ENCODE peak calls at places on chromosomes 2 and 18, in four cellular contexts. Z is stimulated activated CD8-positive, alpha-beta memory T cell treated with anti-CD3 and anti-CD28 coated beads, Interleukin-4, amount 100 ng/mL, for 48 hours; B is uterus; U is T-helper 2 cell. W is an unnamed sample.

GRCh38 chr2:109210431-109211200 is 81.6 kb downstream of the SH3RF3 start:
- DNase-seq in Z (no peak), B (no peak), U (no peak), W (peak)

GRCh38 chr2:159209341-159210306 is 76.9 kb downstream of the WDSUB1 start:
- DNase-seq in B (no peak), Z (peak), U (no peak), W (no peak)

GRCh38 chr2:160194351-160194750 is 5.7 kb downstream of the ITGB6 start:
- DNase-seq in U (no peak), Z (no peak), B (no peak), W (no peak)

GRCh38 chr2:1697601-1698000 is 46.7 kb downstream of the PXDN start:
- DNase-seq in Z (no peak), U (no peak), B (no peak), W (no peak)

GRCh38 chr2:238381341-238382130 is 45.2 kb upstream of the ASB1 start:
- DNase-seq in U (no peak), B (no peak), Z (no peak), W (no peak)

GRCh38 chr2:238950551-238950950 is 102.7 kb downstream of the TWIST2 start:
- DNase-seq in B (peak), U (no peak), Z (no peak), W (no peak)

GRCh38 chr18:76490701-76491171 is 4.3 kb downstream of the ZNF516 start:
- DNase-seq in B (peak), Z (peak), U (peak), W (no peak)

GRCh38 chr2:3864943-3865664 is 161.7 kb downstream of the DCDC2C start:
- DNase-seq in B (no peak), U (no peak), Z (no peak), W (no peak)

GRCh38 chr2:32418777-32419176 is 62.0 kb downstream of the BIRC6 start:
- DNase-seq in U (no peak), Z (no peak), B (no peak), W (peak)

GRCh38 chr2:34670482-34670881 is 1071.4 kb upstream of the FAM98A start:
- DNase-seq in U (no peak), Z (no peak), B (no peak), W (no peak)

GRCh38 chr18:8431036-8431435 is 178.2 kb upstream of the RAB12 start:
- DNase-seq in Z (no peak), B (no peak), U (no peak), W (no peak)

GRCh38 chr2:111665011-111665410 is 219.0 kb downstream of the ANAPC1 start:
- DNase-seq in Z (no peak), U (no peak), B (no peak), W (no peak)

GRCh38 chr2:202149155-202149762 is 76.2 kb downstream of the KIAA2012 start:
- DNase-seq in Z (no peak), B (peak), U (no peak), W (peak)

GRCh38 chr2:231680992-231681852 is 27.1 kb upstream of the PTMA start:
- DNase-seq in U (no peak), Z (no peak), B (peak), W (peak)

GRCh38 chr18:58942486-58942885 is 77.8 kb downstream of the ZNF532 start:
- DNase-seq in Z (no peak), U (no peak), B (no peak), W (no peak)

GRCh38 chr2:127647242-127648190 is 1.6 kb downstream of the GPR17 start:
- DNase-seq in Z (no peak), U (no peak), B (no peak), W (peak)

GRCh38 chr2:26567534-26567933 is 73.6 kb downstream of the CIB4 start:
- DNase-seq in B (no peak), U (no peak), Z (no peak), W (no peak)

GRCh38 chr18:69968073-69968472 is 20.4 kb upstream of the CD226 start:
- DNase-seq in B (no peak), U (peak), Z (no peak), W (no peak)

GRCh38 chr2:156883828-156884615 is 373.5 kb upstream of the GALNT5 start:
- DNase-seq in Z (no peak), B (no peak), U (no peak), W (peak)

GRCh38 chr2:156466739-156467405 is 30.7 kb downstream of the GPD2 start:
- DNase-seq in U (no peak), B (peak), Z (no peak), W (peak)

GRCh38 chr2:58140508-58141072 is 94.0 kb downstream of the VRK2 start:
- DNase-seq in Z (no peak), U (no peak), B (no peak), W (peak)

GRCh38 chr2:64838817-64839216 is 150.4 kb upstream of the SLC1A4 start:
- DNase-seq in U (no peak), B (no peak), Z (no peak), W (peak)

GRCh38 chr2:88170472-88170892 is 336 bp downstream of the THNSL2 start:
- DNase-seq in B (peak), U (no peak), Z (no peak), W (no peak)

GRCh38 chr2:133655565-133656113 is 87.4 kb upstream of the NCKAP5 start:
- DNase-seq in U (no peak), B (no peak), Z (no peak), W (peak)

GRCh38 chr18:50231621-50232020 is 34.7 kb downstream of the CFAP53 start:
- DNase-seq in B (no peak), Z (peak), U (no peak), W (no peak)

GRCh38 chr2:96505231-96505889 is at the start of gene NEURL3:
- DNase-seq in B (no peak), Z (peak), U (no peak), W (no peak)

GRCh38 chr2:167767858-167768257 is 479.5 kb downstream of the STK39 start:
- DNase-seq in Z (no peak), B (no peak), U (no peak), W (no peak)

GRCh38 chr2:109333414-109334194 is 204.6 kb downstream of the SH3RF3 start:
- DNase-seq in U (no peak), B (no peak), Z (no peak), W (no peak)

W was measured in AG10803.